ENCODE peak calls at places on chromosomes 12 and 14, in seven cellular contexts. W is CD4-positive, alpha-beta T cell; J is RWPE1; E is AG04450; Y is amniotic stem cell; F is caudate nucleus; D is activated T-helper 9 cell treated with anti-CD3 and anti-CD28 coated beads, Interleukin-2, amount 50 U/mL, for 16 hours. G is an unnamed sample.

GRCh38 chr12:50517456-50518048 is 12.8 kb downstream of the DIP2B start:
- DNase-seq in E (peak; percentile 57), F (no peak), Y (no peak), J (peak; percentile 20), D (no peak), W (no peak), G (no peak)

GRCh38 chr14:45227566-45227965 is 25.4 kb downstream of the MIS18BP1 start:
- DNase-seq in F (no peak), Y (no peak), W (no peak), D (no peak), J (no peak), E (no peak), G (no peak)

GRCh38 chr14:57988445-57988844 is 122.6 kb upstream of the SLC35F4 start:
- DNase-seq in J (no peak), F (no peak), E (no peak), W (no peak), Y (no peak), D (no peak), G (no peak)

GRCh38 chr12:11753826-11754225 is 104.4 kb downstream of the ETV6 start:
- DNase-seq in F (no peak), W (no peak), J (no peak), E (no peak), Y (no peak), D (no peak), G (no peak)

GRCh38 chr12:67909091-67909531 is 80.1 kb upstream of the IFNG-AS1 start:
- DNase-seq in Y (no peak), J (peak; percentile 13), W (no peak), D (no peak), F (no peak), E (peak; percentile 23), G (no peak)

GRCh38 chr12:83468988-83469908 is 782.5 kb downstream of the TMTC2 start:
- DNase-seq in F (no peak), Y (no peak), W (no peak), E (no peak), D (no peak), J (no peak), G (no peak)

GRCh38 chr12:75852143-75852542 is 179.4 kb downstream of the PHLDA1 start:
- DNase-seq in E (no peak), W (no peak), J (peak; percentile 49), D (no peak), F (no peak), Y (no peak), G (no peak)

GRCh38 chr12:108854453-108855283 is 2.7 kb downstream of the SSH1 start:
- DNase-seq in F (no peak), W (no peak), E (peak; percentile 93), J (peak; percentile 84), D (no peak), Y (peak; percentile 74), G (no peak)

GRCh38 chr12:57009949-57010626 is 3.7 kb upstream of the ZBTB39 start:
- DNase-seq in F (no peak), J (no peak), W (no peak), D (no peak), Y (no peak), E (no peak), G (no peak)

GRCh38 chr12:13196302-13196921 is at the start of gene EMP1:
- DNase-seq in F (no peak), W (peak; percentile 20), J (peak; percentile 88), Y (peak; percentile 98), E (peak; percentile 99), D (peak; percentile 62), G (peak; percentile 52)

GRCh38 chr14:91225025-91225424 is 19.5 kb downstream of the GPR68 start:
- DNase-seq in F (no peak), D (no peak), J (no peak), E (no peak), W (no peak), Y (no peak), G (no peak)

GRCh38 chr14:65637780-65638179 is 225.2 kb downstream of the FUT8 start:
- DNase-seq in D (peak; percentile 22), F (no peak), W (no peak), E (no peak), J (peak; percentile 64), Y (no peak), G (no peak)

GRCh38 chr12:3049596-3050314 is 27.4 kb upstream of the TSPAN9 start:
- DNase-seq in W (no peak), J (no peak), E (no peak), F (peak; percentile 20), D (no peak), Y (no peak), G (no peak)

GRCh38 chr12:5827591-5827990 is 117.5 kb downstream of the ANO2 start:
- DNase-seq in W (no peak), J (no peak), Y (no peak), E (no peak), D (no peak), F (no peak), G (no peak)

GRCh38 chr14:49820176-49820575 is 32.4 kb downstream of the NEMF start:
- DNase-seq in D (no peak), E (no peak), Y (no peak), F (no peak), W (no peak), J (no peak), G (no peak)

GRCh38 chr12:51915003-51915625 is 7.8 kb downstream of the ACVRL1 start:
- DNase-seq in J (no peak), W (no peak), E (no peak), F (no peak), D (no peak), Y (no peak), G (no peak)